ENCODE peak calls at places on chromosomes 6 and 20, in four cellular contexts. N is CD4-positive, alpha-beta memory T cell; E is psoas muscle; O is Caco-2. P is an unnamed sample. For H3K27me3, the result is how much of the 10 kb centered on the place peaks cover.

GRCh38 chr6:111982681-111983080 is 71.2 kb upstream of the CCN6 start:
- DNase-seq in O (no peak), N (no peak), E (no peak), P (no peak)

GRCh38 chr6:90537723-90538407 is 49.0 kb downstream of the MAP3K7 start:
- DNase-seq in O (no peak), N (no peak), E (no peak), P (no peak)

GRCh38 chr20:45268531-45268930 is 14.2 kb upstream of the SLPI start:
- DNase-seq in O (no peak), E (no peak), N (no peak), P (no peak)

GRCh38 chr6:7974932-7975763 is 64.6 kb upstream of the TXNDC5 start:
- DNase-seq in O (peak), E (peak), N (no peak), P (peak)

GRCh38 chr20:19661717-19662637 is 96.1 kb upstream of the RIN2 start:
- DNase-seq in N (no peak), E (peak), O (peak), P (peak)

GRCh38 chr6:28803337-28803709 is 120.5 kb downstream of the TRIM27 start:
- DNase-seq in E (no peak), N (no peak), O (peak), P (no peak)

GRCh38 chr20:47723322-47723721 is 62.0 kb downstream of the SULF2 start:
- DNase-seq in O (no peak), N (no peak), E (no peak), P (peak)

GRCh38 chr6:12595161-12595792 is 121.3 kb upstream of the PHACTR1 start:
- DNase-seq in E (no peak), N (no peak), O (no peak), P (no peak)

GRCh38 chr20:25076731-25077609 is 5.0 kb downstream of the VSX1 start:
- DNase-seq in O (no peak), N (no peak), E (no peak), P (no peak)

GRCh38 chr6:35973670-35974222 is 50.7 kb downstream of the SLC26A8 start:
- DNase-seq in O (peak), N (no peak), E (no peak), P (no peak)

GRCh38 chr6:109174911-109175310 is 79.6 kb downstream of the CEP57L1 start:
- DNase-seq in N (no peak), E (no peak), O (no peak), P (no peak)

GRCh38 chr6:157241411-157241979 is 81.8 kb downstream of the TMEM242 start:
- DNase-seq in O (no peak), E (no peak), N (no peak), P (peak)

GRCh38 chr20:38032585-38033329 is 499 bp downstream of the TTI1 start:
- DNase-seq in N (no peak), E (no peak), O (no peak), P (peak)

GRCh38 chr6:41497994-41498393 is 48.2 kb upstream of the FOXP4 start:
- DNase-seq in O (no peak), E (no peak), N (no peak), P (no peak)

GRCh38 chr6:89180971-89181370 is 35.1 kb downstream of the PM20D2 start:
- DNase-seq in E (no peak), O (no peak), N (no peak), P (no peak)

GRCh38 chr6:89186762-89187161 is 30.4 kb downstream of the GABRR1 start:
- DNase-seq in O (no peak), N (no peak), E (peak), P (no peak)

GRCh38 chr6:89187504-89187903 is 29.7 kb downstream of the GABRR1 start:
- DNase-seq in N (no peak), O (no peak), E (no peak), P (no peak)

GRCh38 chr6:89183294-89183693 is 33.9 kb downstream of the GABRR1 start:
- DNase-seq in N (no peak), E (no peak), O (no peak), P (no peak)

DNA sequence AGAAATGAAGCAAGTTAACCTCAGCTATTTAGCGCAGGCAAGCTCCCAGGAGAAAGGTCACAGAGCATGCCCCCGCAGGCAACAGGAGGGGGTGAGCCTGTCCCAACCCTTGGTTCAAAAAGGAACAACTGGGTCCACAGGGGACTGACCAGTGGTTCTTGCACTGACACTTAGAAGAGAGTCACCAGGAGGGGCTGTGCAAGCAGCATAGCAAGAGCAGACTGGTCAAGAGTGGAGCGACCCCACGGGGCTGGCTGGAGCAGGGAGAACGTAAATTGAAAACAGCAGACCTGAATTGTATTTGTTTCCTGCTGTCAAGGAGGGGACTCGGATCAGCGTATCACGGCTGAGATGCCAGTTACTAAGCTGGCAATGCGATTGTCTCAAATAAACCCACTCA is 32.8 kb downstream of the GABRR1 start:
- DNase-seq in O (no peak), N (no peak), E (no peak), P (no peak)
- H3K27me3 ChIP-seq in O (under half), N (under half), E (under half), P (under half)

GRCh38 chr6:79073888-79074287 is 4.2 kb downstream of the PHIP start:
- DNase-seq in E (no peak), O (no peak), N (no peak), P (no peak)
- H3K4me3 ChIP-seq in E (no peak), O (no peak), N (no peak), P (no peak)

DNA sequence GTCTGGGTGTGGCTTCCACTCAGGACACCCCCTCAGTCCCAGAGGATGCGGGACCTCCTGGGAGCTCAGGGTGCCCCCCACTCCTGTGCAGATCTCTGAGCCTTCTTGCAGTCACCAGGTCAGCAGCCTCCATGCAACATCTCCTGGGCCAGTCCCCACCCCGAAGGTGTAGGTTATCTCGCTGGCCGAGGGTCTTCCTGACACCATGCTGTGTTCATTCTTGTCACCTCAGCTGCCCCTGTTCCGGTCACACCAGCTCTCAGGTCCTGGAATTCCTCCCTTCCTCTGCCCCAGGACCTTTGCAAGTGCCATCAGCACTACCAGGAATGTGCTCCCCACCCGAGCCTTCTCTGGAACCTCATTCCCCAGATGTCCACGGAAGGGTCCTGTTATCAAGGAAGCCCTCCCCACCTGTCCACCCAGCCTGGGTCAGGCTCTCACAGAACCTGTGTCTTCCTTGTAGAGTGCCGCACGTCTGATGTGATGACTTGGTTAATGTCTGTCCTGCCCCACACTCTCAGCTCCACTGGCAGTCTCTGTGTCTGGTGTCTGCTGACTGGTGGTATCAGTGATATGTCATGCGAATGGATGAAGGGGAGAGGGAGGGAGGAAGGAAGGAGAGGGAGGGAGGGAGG is 329.6 kb downstream of the TAF4 start:
- DNase-seq in N (no peak), O (no peak), E (no peak), P (peak)
- H3K27me3 ChIP-seq in N (under half), O (under half), E (under half), P (under half)

DNA sequence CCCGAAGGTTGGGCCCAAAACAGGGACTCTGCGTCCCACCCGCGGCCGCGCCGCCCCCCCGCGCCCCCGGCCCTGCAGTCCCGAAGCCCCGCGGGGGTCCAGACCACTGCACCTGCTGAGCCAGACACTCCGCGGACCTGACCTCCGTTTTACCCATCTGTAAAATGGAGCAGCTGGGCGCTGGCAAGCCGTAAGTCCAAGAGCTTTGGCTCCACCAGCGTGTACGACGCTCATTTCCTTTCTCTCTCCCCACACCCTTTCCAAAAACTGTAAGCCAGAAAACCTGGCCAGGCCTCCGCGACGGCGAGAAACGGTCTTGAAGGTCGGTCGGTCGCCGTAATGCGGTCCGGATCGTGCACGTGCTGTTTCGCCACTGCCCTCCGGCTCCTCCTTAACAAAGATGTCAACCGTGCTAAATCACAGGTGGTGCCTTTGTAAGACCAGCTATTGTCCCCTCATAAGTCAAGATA is 7.8 kb upstream of the NR2E1 start:
- DNase-seq in N (no peak), E (no peak), O (no peak), P (no peak)
- H3K4me3 ChIP-seq in N (no peak), E (peak), O (peak), P (no peak)

GRCh38 chr6:170447561-170447930 is 105.6 kb downstream of the PSMB1 start:
- DNase-seq in N (no peak), E (no peak), O (peak), P (no peak)

GRCh38 chr6:170448745-170449144 is 104.4 kb downstream of the PSMB1 start:
- DNase-seq in E (no peak), N (no peak), O (no peak), P (no peak)

GRCh38 chr6:170446841-170447560 is 106.1 kb downstream of the PSMB1 start:
- DNase-seq in O (peak), E (no peak), N (no peak), P (no peak)

GRCh38 chr6:170449231-170449630 is 103.9 kb downstream of the PSMB1 start:
- DNase-seq in O (no peak), N (no peak), E (no peak), P (no peak)

GRCh38 chr6:170448317-170448716 is 104.8 kb downstream of the PSMB1 start:
- DNase-seq in E (no peak), O (peak), N (no peak), P (no peak)
- H3K27me3 ChIP-seq in E (under half), O (under half), N (under half), P (under half)

DNA sequence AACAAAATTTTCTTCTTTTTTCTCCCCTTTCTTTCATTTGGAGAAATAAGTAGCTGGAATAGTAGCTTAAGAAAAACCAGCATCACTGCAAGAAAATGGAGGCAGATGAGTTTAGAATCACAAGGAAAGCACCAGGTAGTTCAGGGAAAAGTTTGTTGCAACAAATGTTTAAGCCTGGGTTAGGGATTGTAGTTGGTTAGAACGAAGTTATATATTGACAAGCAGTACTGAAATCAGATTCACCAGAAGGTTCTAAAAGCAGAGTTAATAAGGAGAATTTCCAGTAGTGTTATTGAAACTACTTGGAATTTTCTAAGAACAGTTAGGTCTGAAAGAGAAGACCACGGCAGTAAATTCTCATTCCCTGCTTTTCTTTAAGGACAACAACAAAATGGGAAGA is 70.2 kb downstream of the BMP2 start:
- DNase-seq in O (no peak), N (no peak), E (no peak), P (no peak)
- H3K4me3 ChIP-seq in O (no peak), N (no peak), E (no peak), P (no peak)

GRCh38 chr20:46330831-46331371 is 22.6 kb upstream of the CDH22 start:
- DNase-seq in N (no peak), O (no peak), E (no peak), P (no peak)
- H3K27me3 ChIP-seq in N (under half), O (under half), E (under half), P (under half)

GRCh38 chr6:85676086-85676729 is 33.5 kb upstream of the SYNCRIP start:
- DNase-seq in E (no peak), N (no peak), O (no peak), P (no peak)
- H3K4me3 ChIP-seq in E (peak), N (peak), O (peak), P (peak)

P was measured in aorta.